ENCODE peak calls at places on chromosome 16, in ten cellular contexts. P is pancreas; M is KG1; I is mesenchymal stem cell; K is A673; T is HT-29; V is Caki2; W is uterus; Z is RPMI8226; U is stimulated activated CD8-positive, alpha-beta memory T cell treated with anti-CD3 and anti-CD28 coated beads, Interleukin-15, amount 100 ng/mL, for 4 hours. H is an unnamed sample.

GRCh38 chr16:48126801-48127644 is 28.8 kb downstream of the ABCC12 start:
- DNase-seq in M (no peak), K (peak; percentile 62), Z (no peak), W (no peak), V (peak; percentile 80), U (no peak), P (no peak), T (no peak), I (peak; percentile 97), H (peak; percentile 68)

GRCh38 chr16:27762441-27762840 is 212.5 kb downstream of the KATNIP start:
- DNase-seq in I (peak; percentile 49), M (no peak), Z (no peak), W (no peak), V (peak; percentile 96), U (no peak), K (no peak), P (no peak), T (no peak), H (no peak)

GRCh38 chr16:48870141-48870540 is 260.2 kb upstream of the N4BP1 start:
- DNase-seq in W (no peak), T (no peak), I (no peak), K (no peak), V (no peak), M (no peak), P (no peak), U (no peak), Z (no peak), H (peak; percentile 52)

GRCh38 chr16:18832613-18833012 is 31.3 kb upstream of the ARL6IP1 start:
- DNase-seq in U (no peak), M (no peak), V (no peak), P (no peak), I (no peak), Z (no peak), W (no peak), K (no peak), T (no peak), H (no peak)

GRCh38 chr16:19765860-19766553 is 47.9 kb downstream of the IQCK start:
- DNase-seq in U (no peak), I (no peak), V (no peak), T (no peak), W (peak; percentile 35), K (no peak), P (peak; percentile 63), M (no peak), Z (no peak), H (peak; percentile 90)

GRCh38 chr16:4800290-4801041 is 2.0 kb downstream of the ROGDI start:
- DNase-seq in K (no peak), Z (peak; percentile 77), T (peak; percentile 38), V (no peak), U (no peak), M (no peak), P (peak; percentile 82), W (no peak), I (no peak), H (no peak)

GRCh38 chr16:83581082-83581481 is 226.7 kb upstream of the HSBP1 start:
- DNase-seq in Z (no peak), V (no peak), T (no peak), K (no peak), I (no peak), P (no peak), W (no peak), U (no peak), M (no peak), H (no peak)

GRCh38 chr16:24409045-24409444 is 130.3 kb upstream of the RBBP6 start:
- DNase-seq in W (no peak), I (no peak), V (no peak), K (peak; percentile 23), Z (peak; percentile 37), P (no peak), U (no peak), M (no peak), T (peak; percentile 17), H (no peak)

GRCh38 chr16:31472559-31473203 is 729 bp downstream of the TGFB1I1 start:
- DNase-seq in K (peak; percentile 84), P (peak; percentile 83), Z (peak; percentile 84), V (peak; percentile 89), U (no peak), T (peak; percentile 82), I (peak; percentile 90), W (peak; percentile 97), M (no peak), H (peak; percentile 98)

GRCh38 chr16:7025616-7026190 is 306.9 kb upstream of the RBFOX1 start:
- DNase-seq in I (no peak), K (peak; percentile 69), T (peak; percentile 69), Z (peak; percentile 75), W (peak; percentile 13), M (peak; percentile 50), P (peak; percentile 85), U (no peak), V (peak; percentile 58), H (peak; percentile 85)

GRCh38 chr16:68061396-68061795 is 23.8 kb upstream of the NFATC3 start:
- DNase-seq in M (no peak), I (no peak), Z (no peak), T (no peak), W (no peak), U (no peak), K (no peak), P (no peak), V (no peak), H (no peak)

GRCh38 chr16:15966420-15967222 is 17.2 kb downstream of the ABCC1 start:
- DNase-seq in W (no peak), U (no peak), V (peak; percentile 64), P (no peak), T (peak; percentile 47), Z (no peak), K (no peak), I (peak; percentile 75), M (no peak), H (no peak)

GRCh38 chr16:77396461-77396860 is 38.4 kb downstream of the ADAMTS18 start:
- DNase-seq in U (no peak), P (no peak), T (no peak), I (no peak), M (no peak), W (no peak), V (no peak), K (no peak), Z (no peak), H (no peak)

GRCh38 chr16:14301150-14302030 is 230.3 kb downstream of the MRTFB start:
- DNase-seq in P (no peak), I (peak; percentile 51), Z (peak; percentile 68), T (peak; percentile 60), K (no peak), V (peak; percentile 59), U (peak; percentile 54), W (peak; percentile 46), M (no peak), H (no peak)

GRCh38 chr16:17578921-17579876 is 108.4 kb upstream of the XYLT1 start:
- DNase-seq in I (no peak), T (peak; percentile 75), M (peak; percentile 43), Z (peak; percentile 61), W (peak; percentile 20), K (peak; percentile 56), U (no peak), P (no peak), V (peak; percentile 56), H (no peak)

GRCh38 chr16:71708696-71709095 is 15.8 kb downstream of the PHLPP2 start:
- DNase-seq in W (no peak), Z (no peak), M (no peak), V (no peak), K (no peak), P (no peak), U (no peak), I (no peak), T (no peak), H (no peak)

GRCh38 chr16:73302942-73303341 is 255.0 kb upstream of the ZFHX3 start:
- DNase-seq in U (no peak), V (no peak), Z (no peak), P (no peak), M (no peak), T (no peak), K (no peak), W (no peak), I (no peak), H (no peak)

GRCh38 chr16:1792836-1793577 is 498 bp downstream of the IGFALS start:
- DNase-seq in Z (no peak), I (no peak), K (no peak), T (no peak), W (no peak), U (no peak), M (no peak), V (no peak), P (no peak), H (no peak)

GRCh38 chr16:15618392-15618791 is 24.6 kb downstream of the MARF1 start:
- DNase-seq in T (no peak), I (no peak), P (no peak), V (no peak), Z (no peak), W (no peak), U (no peak), M (no peak), K (no peak), H (no peak)

GRCh38 chr16:88799569-88800276 is 3.9 kb upstream of the CDT1 start:
- DNase-seq in V (no peak), P (no peak), K (no peak), W (no peak), M (peak; percentile 64), U (no peak), Z (no peak), T (no peak), I (no peak), H (no peak)

GRCh38 chr16:22664561-22664997 is 149.4 kb upstream of the HS3ST2 start:
- DNase-seq in M (no peak), V (no peak), W (no peak), U (no peak), Z (peak; percentile 89), T (no peak), I (no peak), P (no peak), K (no peak), H (no peak)

GRCh38 chr16:73846292-73846849 is 450.2 kb upstream of the PSMD7 start:
- DNase-seq in P (no peak), U (no peak), V (no peak), T (no peak), M (no peak), Z (no peak), K (peak; percentile 57), W (no peak), I (no peak), H (no peak)

GRCh38 chr16:4664538-4665418 is 28.6 kb upstream of the NUDT16L1 start:
- DNase-seq in I (no peak), T (peak; percentile 76), M (peak; percentile 56), W (peak; percentile 71), P (peak; percentile 60), Z (no peak), V (no peak), U (no peak), K (no peak), H (peak; percentile 91)

GRCh38 chr16:88613911-88614817 is 24.2 kb upstream of the IL17C start:
- DNase-seq in M (no peak), I (peak; percentile 34), Z (no peak), K (no peak), V (no peak), P (no peak), T (no peak), W (no peak), U (no peak), H (no peak)

GRCh38 chr16:7227193-7227825 is 105.3 kb upstream of the RBFOX1 start:
- DNase-seq in Z (no peak), U (no peak), T (no peak), V (no peak), K (no peak), P (no peak), W (no peak), M (no peak), I (no peak), H (no peak)

GRCh38 chr16:19196871-19197270 is 28.8 kb downstream of the SYT17 start:
- DNase-seq in M (no peak), I (no peak), T (no peak), P (no peak), V (no peak), U (no peak), W (no peak), K (no peak), Z (peak; percentile 66), H (no peak)